ENCODE peak calls at places on chromosomes 4 and X, in four cellular contexts. C is naive thymus-derived CD4-positive, alpha-beta T cell; Q is pancreas; R is lower lobe of right lung. V is an unnamed sample.

GRCh38 chr4:145879598-145879997 is 59.0 kb downstream of the ZNF827 start:
- DNase-seq in C (no peak), Q (no peak), R (no peak), V (peak)

GRCh38 chrX:121259170-121259569 is 211.8 kb downstream of the GLUD2 start:
- DNase-seq in C (no peak), Q (no peak), R (no peak), V (no peak)

GRCh38 chrX:75784689-75785491 is at the start of gene MAGEE2:
- DNase-seq in C (peak), Q (peak), R (peak), V (peak)

GRCh38 chrX:126165401-126165720 is 728 bp downstream of the DCAF12L2 start:
- DNase-seq in C (no peak), Q (no peak), R (no peak), V (no peak)

GRCh38 chr4:136637071-136637777 is 895.1 kb downstream of the PCDH18 start:
- DNase-seq in C (no peak), Q (no peak), R (no peak), V (no peak)

GRCh38 chr4:130210871-130211270 is 1114.9 kb downstream of the C4orf33 start:
- DNase-seq in C (no peak), Q (no peak), R (no peak), V (no peak)

GRCh38 chr4:155371432-155372043 is 5.2 kb downstream of the MAP9 start:
- DNase-seq in C (peak), Q (no peak), R (no peak), V (no peak)

GRCh38 chrX:96576358-96576757 is 108.3 kb upstream of the DIAPH2 start:
- DNase-seq in C (no peak), Q (no peak), R (no peak), V (no peak)

DNA sequence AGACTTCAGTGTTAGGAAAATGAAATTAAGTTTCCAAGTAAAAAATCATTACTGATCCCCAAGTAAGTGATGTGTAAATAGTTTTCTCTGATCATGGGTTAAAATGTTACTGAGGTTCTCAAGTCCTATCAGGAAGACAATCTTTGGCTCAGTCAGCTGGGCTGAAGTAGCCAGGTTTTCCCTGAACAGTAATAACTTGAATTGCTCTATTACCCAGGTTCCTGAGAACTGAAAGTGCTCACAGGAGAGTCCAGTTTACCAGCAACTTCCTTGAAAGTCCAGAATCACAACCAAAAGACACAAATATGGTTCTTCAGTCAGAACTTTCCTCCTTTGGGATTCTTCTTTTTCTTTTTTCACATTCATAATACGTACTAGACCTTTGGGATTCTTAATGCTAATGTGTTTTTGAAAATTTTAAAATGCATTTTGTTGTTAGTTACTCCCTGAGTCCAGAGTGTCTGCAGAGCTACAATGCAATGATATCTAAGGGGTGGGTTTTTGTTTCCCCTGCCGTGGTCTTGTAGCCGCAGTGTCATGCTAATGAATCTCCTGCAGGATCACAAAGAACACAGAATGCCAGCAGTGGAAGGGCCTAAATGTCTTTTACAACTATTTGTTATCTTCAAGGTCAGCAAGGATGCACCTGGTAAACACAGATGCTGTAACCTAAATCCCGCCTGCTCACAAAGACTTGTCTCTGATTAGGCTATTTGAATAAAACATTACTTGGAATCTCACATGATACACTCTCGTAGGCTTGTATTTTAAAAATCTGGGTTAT is 439.8 kb upstream of the NR3C2 start:
- DNase-seq in C (no peak), Q (no peak), R (no peak), V (no peak)
- H3K27ac ChIP-seq in C (no peak), Q (no peak), R (no peak), V (no peak)

DNA sequence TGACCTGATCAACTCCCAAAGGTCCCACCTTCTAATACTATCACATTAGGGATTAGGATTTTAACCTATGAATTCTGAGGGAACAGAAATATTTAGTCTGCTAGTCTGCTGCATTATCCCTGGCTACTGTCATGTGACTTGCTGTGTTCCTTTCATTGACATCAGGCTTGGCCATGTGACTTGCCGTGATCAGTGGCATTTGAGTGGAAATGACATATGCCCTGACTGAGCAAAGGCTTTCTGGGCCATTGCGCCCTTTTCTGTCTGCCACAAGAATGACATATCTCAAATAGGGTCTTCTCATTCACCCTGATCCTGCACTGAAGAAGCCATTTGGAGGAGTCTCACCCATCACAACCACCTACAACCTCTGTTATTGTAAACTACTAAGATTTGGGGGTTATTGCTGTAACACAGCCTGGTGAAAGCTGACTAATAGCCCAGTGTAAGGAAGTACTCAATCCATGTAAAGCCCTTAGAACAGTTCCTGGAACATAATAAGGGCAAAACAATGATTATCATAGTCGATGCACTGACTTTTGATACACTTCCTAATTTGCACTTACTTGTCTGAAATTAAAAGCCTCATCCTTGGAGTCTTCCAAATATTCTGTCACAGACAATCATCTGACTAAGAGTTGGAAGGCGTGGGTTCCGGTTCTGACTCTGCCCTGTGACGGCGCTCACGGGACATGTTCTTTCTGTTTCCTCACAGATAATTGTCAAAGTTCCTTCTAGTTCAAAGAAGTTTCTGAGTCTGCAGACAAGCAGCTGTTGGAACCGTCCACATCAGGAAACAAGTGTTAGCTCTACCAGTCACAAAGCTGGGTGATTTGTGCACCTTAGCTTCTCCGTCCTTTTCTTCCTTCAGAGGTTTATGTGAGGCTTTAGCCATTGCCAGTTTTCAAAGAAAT is 33.2 kb upstream of the RASGEF1B start:
- DNase-seq in C (peak), Q (no peak), R (peak), V (peak)
- H3K27ac ChIP-seq in C (peak), Q (peak), R (peak), V (peak)

GRCh38 chr4:183601381-183601780 is 57.6 kb downstream of the RWDD4 start:
- DNase-seq in C (no peak), Q (no peak), R (no peak), V (no peak)
- H3K27ac ChIP-seq in C (no peak), Q (no peak), R (no peak), V (no peak)

GRCh38 chrX:2829469-2830246 is 928 bp downstream of the GYG2 start:
- DNase-seq in C (no peak), Q (no peak), R (no peak), V (no peak)
- H3K27ac ChIP-seq in C (no peak), Q (no peak), R (no peak), V (no peak)